ENCODE peak calls at places on chromosome 13, in six cellular contexts. P is cardiac muscle cell, E is posterior cingulate gyrus, A is T follicular helper cell, L is GM12891, N is fibroblast of lung. K is an unnamed sample.

GRCh38 chr13:98217597-98217996 is 40.5 kb upstream of the RNF113B start:
- DNase-seq in P (no peak), E (no peak), A (no peak), L (no peak), N (no peak), K (no peak)

GRCh38 chr13:59766236-59766635 is 397.5 kb downstream of the DIAPH3 start:
- DNase-seq in P (no peak), E (no peak), A (no peak), L (no peak), N (no peak), K (no peak)

GRCh38 chr13:87058786-87059329 is 612.3 kb upstream of the SLITRK5 start:
- DNase-seq in P (no peak), E (no peak), A (no peak), L (no peak), N (no peak), K (no peak)

GRCh38 chr13:20525144-20525600 is 485 bp downstream of the CRYL1 start:
- DNase-seq in P (peak), E (peak), A (peak), L (no peak), N (peak), K (peak)

GRCh38 chr13:60226507-60226906 is 62.8 kb upstream of the DIAPH3 start:
- DNase-seq in P (peak), E (no peak), A (no peak), L (no peak), N (peak), K (no peak)

GRCh38 chr13:37446503-37446902 is 152.1 kb downstream of the POSTN start:
- DNase-seq in P (peak), E (no peak), A (no peak), L (no peak), N (peak), K (no peak)

GRCh38 chr13:105213512-105213911 is 1322.0 kb downstream of the EFNB2 start:
- DNase-seq in P (no peak), E (no peak), A (no peak), L (no peak), N (no peak), K (no peak)

GRCh38 chr13:48317511-48317981 is 14.0 kb downstream of the RB1 start:
- DNase-seq in P (no peak), E (no peak), A (no peak), L (no peak), N (no peak), K (no peak)

GRCh38 chr13:30196025-30196424 is 111.3 kb downstream of the KATNAL1 start:
- DNase-seq in P (peak), E (no peak), A (no peak), L (no peak), N (peak), K (no peak)